ENCODE peak calls at places on chromosomes 3 and 15, in nine cellular contexts. Z is choroid plexus epithelial cell; E is C1 segment of cervical spinal cord; B is psoas muscle; O is NCI-H460; G is HuH-7; A is activated CD8-positive, alpha-beta memory T cell treated with anti-CD3 and anti-CD28 coated beads for 24 hours; U is type B pancreatic cell; I is hypothalamus. W is an unnamed sample.

GRCh38 chr3:113166719-113167492 is 44.5 kb upstream of the BOC start:
- DNase-seq in U (peak), B (peak), Z (peak), I (no peak), E (peak), A (no peak), G (no peak), O (no peak), W (peak)

GRCh38 chr15:44729394-44729913 is 6.9 kb upstream of the TRIM69 start:
- DNase-seq in A (no peak), G (no peak), I (no peak), O (no peak), U (no peak), E (peak), B (peak), Z (no peak), W (peak)

GRCh38 chr3:71052725-71053124 is 530.8 kb downstream of the FOXP1 start:
- DNase-seq in Z (no peak), U (no peak), G (no peak), B (no peak), A (no peak), O (no peak), E (no peak), I (no peak), W (no peak)

GRCh38 chr3:189967254-189967865 is 153.3 kb downstream of the P3H2 start:
- DNase-seq in G (peak), A (no peak), U (no peak), O (peak), E (no peak), Z (peak), I (peak), B (no peak), W (peak)

GRCh38 chr3:45950686-45951600 is 7.7 kb downstream of the CXCR6 start:
- DNase-seq in A (peak), I (no peak), O (no peak), E (no peak), Z (no peak), U (no peak), B (no peak), G (no peak), W (no peak)

GRCh38 chr3:99418709-99419108 is 219.7 kb upstream of the COL8A1 start:
- DNase-seq in O (no peak), I (no peak), U (no peak), Z (peak), A (no peak), E (no peak), G (no peak), B (no peak), W (no peak)

GRCh38 chr3:71487418-71487817 is 96.1 kb downstream of the FOXP1 start:
- DNase-seq in B (no peak), G (no peak), E (no peak), A (no peak), Z (no peak), U (no peak), I (no peak), O (no peak), W (no peak)

GRCh38 chr3:45972534-45973402 is 22.9 kb downstream of the FYCO1 start:
- DNase-seq in A (no peak), O (no peak), B (no peak), G (no peak), U (no peak), Z (peak), I (no peak), E (no peak), W (no peak)

GRCh38 chr3:194314669-194315068 is 36.5 kb downstream of the CPN2 start:
- DNase-seq in Z (no peak), O (no peak), B (no peak), E (no peak), A (no peak), G (no peak), I (no peak), U (no peak), W (no peak)

GRCh38 chr3:145696011-145696410 is 465.0 kb downstream of the PLOD2 start:
- DNase-seq in I (no peak), E (no peak), O (no peak), G (no peak), Z (peak), U (no peak), B (no peak), A (no peak), W (no peak)

GRCh38 chr15:80988148-80988796 is 1.3 kb downstream of the MESD start:
- DNase-seq in I (no peak), E (no peak), Z (no peak), G (no peak), B (no peak), O (no peak), A (no peak), U (no peak), W (no peak)

GRCh38 chr3:9168230-9168629 is 81.2 kb downstream of the SRGAP3 start:
- DNase-seq in A (peak), U (no peak), O (no peak), B (no peak), E (no peak), G (no peak), Z (no peak), I (no peak), W (no peak)

GRCh38 chr15:73760777-73761329 is 7.7 kb upstream of the INSYN1 start:
- DNase-seq in U (no peak), Z (no peak), G (no peak), A (no peak), E (no peak), B (no peak), I (no peak), O (no peak), W (no peak)

GRCh38 chr15:85306946-85307686 is 73.3 kb upstream of the AKAP13 start:
- DNase-seq in Z (no peak), U (no peak), I (no peak), A (no peak), O (no peak), B (no peak), E (no peak), G (no peak), W (peak)

GRCh38 chr3:130658666-130659065 is 88.0 kb downstream of the PIK3R4 start:
- DNase-seq in A (no peak), G (no peak), Z (peak), B (no peak), U (no peak), I (no peak), E (no peak), O (no peak), W (no peak)

GRCh38 chr3:49720383-49721164 is 1.1 kb upstream of the AMIGO3 start:
- DNase-seq in E (no peak), U (no peak), A (no peak), G (no peak), Z (no peak), O (no peak), B (peak), I (no peak), W (no peak)

GRCh38 chr3:130850846-130851245 is 43.0 kb upstream of the ATP2C1 start:
- DNase-seq in O (no peak), E (no peak), B (no peak), U (no peak), Z (no peak), A (no peak), I (no peak), G (no peak), W (no peak)

GRCh38 chr3:28718074-28718849 is 369.6 kb upstream of the AZI2 start:
- DNase-seq in B (no peak), I (no peak), U (no peak), O (no peak), Z (no peak), E (no peak), A (no peak), G (no peak), W (no peak)

GRCh38 chr3:130250982-130251381 is 94.5 kb upstream of the COL6A5 start:
- DNase-seq in G (no peak), B (no peak), I (no peak), A (no peak), U (no peak), Z (no peak), E (no peak), O (no peak), W (no peak)

GRCh38 chr15:73605759-73606423 is 27.3 kb downstream of the NPTN start:
- DNase-seq in E (no peak), O (no peak), G (no peak), A (no peak), I (no peak), B (no peak), Z (no peak), U (no peak), W (no peak)

GRCh38 chr3:53844262-53845102 is 1.7 kb downstream of the CHDH start:
- DNase-seq in E (no peak), A (no peak), O (no peak), U (no peak), Z (no peak), I (peak), B (no peak), G (no peak), W (no peak)

GRCh38 chr3:25478358-25478757 is 50.3 kb downstream of the RARB start:
- DNase-seq in G (no peak), U (no peak), B (no peak), I (no peak), A (no peak), Z (no peak), O (no peak), E (no peak), W (no peak)

GRCh38 chr3:127444761-127445160 is 145.8 kb downstream of the TPRA1 start:
- DNase-seq in U (peak), I (no peak), A (no peak), E (no peak), O (no peak), B (no peak), Z (no peak), G (no peak), W (no peak)

GRCh38 chr3:159814161-159814560 is 174.5 kb upstream of the IL12A start:
- DNase-seq in I (no peak), A (no peak), U (no peak), O (no peak), Z (peak), G (peak), E (no peak), B (no peak), W (no peak)

GRCh38 chr3:189262746-189263145 is 91.0 kb downstream of the TPRG1 start:
- DNase-seq in G (no peak), A (no peak), E (no peak), Z (no peak), I (no peak), O (no peak), U (no peak), B (peak), W (peak)

GRCh38 chr15:37733628-37734027 is 200.8 kb upstream of the TMCO5A start:
- DNase-seq in A (no peak), E (no peak), G (no peak), O (no peak), U (no peak), I (no peak), B (no peak), Z (peak), W (no peak)